ENCODE peak calls at places on chromosomes 1 and 21, in seven cellular contexts. J is HT1080, Z is brain microvascular endothelial cell, C is RPMI8226, P is SW 1271, U is MCF 10A, R is LoVo. B is an unnamed sample.
A peak's percentile ranks its signal among the peaks of the same experiment; 100 is the strongest.

GRCh38 chr1:51526248-51526647 is 7.2 kb upstream of the EPS15 start:
- DNase-seq in R (no peak), Z (no peak), P (no peak), U (no peak), C (no peak), J (no peak), B (no peak)

GRCh38 chr1:46520063-46520911 is 30.7 kb downstream of the DMBX1 start:
- DNase-seq in C (no peak), Z (peak; percentile 83), R (peak; percentile 8), P (no peak), J (peak; percentile 84), U (peak; percentile 76), B (no peak)

GRCh38 chr1:245322673-245323072 is 167.9 kb downstream of the KIF26B start:
- DNase-seq in Z (no peak), R (peak; percentile 27), U (peak; percentile 55), J (peak; percentile 37), P (no peak), C (no peak), B (no peak)

GRCh38 chr1:99600782-99601181 is 45.1 kb upstream of the PALMD start:
- DNase-seq in J (no peak), P (no peak), C (no peak), R (no peak), U (no peak), Z (peak; percentile 44), B (no peak)

GRCh38 chr1:21913763-21914162 is 23.3 kb downstream of the HSPG2 start:
- DNase-seq in R (no peak), Z (no peak), U (no peak), J (no peak), C (no peak), P (no peak), B (no peak)

GRCh38 chr21:40020651-40021050 is 153.4 kb downstream of the PCP4 start:
- DNase-seq in J (no peak), Z (no peak), C (no peak), U (no peak), R (no peak), P (no peak), B (no peak)

GRCh38 chr21:45376459-45377324 is 28.3 kb upstream of the COL18A1 start:
- DNase-seq in R (no peak), C (no peak), P (no peak), U (no peak), J (no peak), Z (no peak), B (no peak)

GRCh38 chr1:13775446-13775845 is 75.5 kb downstream of the PRDM2 start:
- DNase-seq in C (no peak), J (no peak), R (no peak), P (no peak), Z (no peak), U (no peak), B (no peak)

GRCh38 chr1:247885011-247885410 is 10.4 kb upstream of the OR2W3 start:
- DNase-seq in P (no peak), R (no peak), C (no peak), Z (no peak), U (peak; percentile 18), J (no peak), B (no peak)

GRCh38 chr1:155962599-155963211 is 15.6 kb downstream of the ARHGEF2 start:
- DNase-seq in C (no peak), U (peak; percentile 92), J (peak; percentile 80), R (no peak), Z (no peak), P (no peak), B (no peak)

GRCh38 chr1:110462964-110463363 is 12.0 kb downstream of the PROK1 start:
- DNase-seq in U (no peak), C (no peak), Z (no peak), P (no peak), J (no peak), R (no peak), B (no peak)

GRCh38 chr21:30580132-30580531 is 10.1 kb downstream of the KRTAP22-2 start:
- DNase-seq in Z (no peak), R (no peak), J (no peak), C (no peak), P (no peak), U (no peak), B (no peak)

GRCh38 chr1:211145944-211146343 is 12.0 kb upstream of the KCNH1 start:
- DNase-seq in J (no peak), Z (no peak), P (no peak), U (peak; percentile 38), C (peak; percentile 15), R (peak; percentile 24), B (no peak)

GRCh38 chr1:26574690-26575349 is 45.3 kb downstream of the RPS6KA1 start:
- DNase-seq in P (no peak), U (no peak), R (no peak), C (no peak), Z (no peak), J (peak; percentile 74), B (no peak)

GRCh38 chr1:47921935-47922415 is 75.2 kb downstream of the TRABD2B start:
- DNase-seq in Z (no peak), U (no peak), R (no peak), J (no peak), P (no peak), C (no peak), B (no peak)

GRCh38 chr1:2548068-2548589 is 8.0 kb upstream of the TNFRSF14 start:
- DNase-seq in C (peak; percentile 96), P (peak; percentile 42), R (peak; percentile 87), U (peak; percentile 78), Z (no peak), J (peak; percentile 62), B (peak; percentile 61)

GRCh38 chr21:46517361-46517760 is 58.7 kb downstream of the DIP2A start:
- DNase-seq in P (no peak), C (no peak), R (no peak), Z (no peak), J (no peak), U (no peak), B (no peak)

GRCh38 chr1:64539808-64540207 is 69.9 kb downstream of the CACHD1 start:
- DNase-seq in Z (peak; percentile 56), R (no peak), J (no peak), C (peak; percentile 7), U (peak; percentile 37), P (no peak), B (no peak)

GRCh38 chr1:231408528-231409094 is 13.5 kb downstream of the EGLN1 start:
- DNase-seq in P (no peak), U (no peak), J (no peak), R (no peak), Z (no peak), C (no peak), B (no peak)

GRCh38 chr1:81967957-81968356 is 167.2 kb downstream of the ADGRL2 start:
- DNase-seq in P (no peak), Z (no peak), R (no peak), J (no peak), C (no peak), U (no peak), B (no peak)

GRCh38 chr1:198959032-198959431 is 320.2 kb downstream of the PTPRC start:
- DNase-seq in J (no peak), P (no peak), U (no peak), R (no peak), Z (no peak), C (no peak), B (no peak)

GRCh38 chr1:204495078-204495753 is 611 bp upstream of the PIK3C2B start:
- DNase-seq in Z (no peak), R (no peak), J (no peak), U (no peak), C (no peak), P (no peak), B (no peak)

GRCh38 chr1:109226078-109226445 is 12.3 kb downstream of the SARS1 start:
- DNase-seq in J (peak; percentile 52), C (no peak), U (peak; percentile 23), Z (no peak), P (no peak), R (no peak), B (no peak)

GRCh38 chr21:33855190-33855589 is 60.4 kb downstream of the ATP5PO start:
- DNase-seq in C (no peak), U (no peak), Z (no peak), P (no peak), J (no peak), R (no peak), B (no peak)

GRCh38 chr1:116722016-116722838 is 32.0 kb upstream of the CD2 start:
- DNase-seq in U (peak; percentile 75), Z (no peak), J (no peak), R (peak; percentile 16), P (no peak), C (no peak), B (no peak)

B was measured in iPS DF 6.9.